ENCODE peak calls at places on chromosomes 7 and 10, in ten cellular contexts. E is LHCN-M2, S is NCI-H446, M is substantia nigra, U is foreskin fibroblast, F is LNCaP clone FGC, R is Karpas-422, D is DMS53, P is kidney epithelial cell, Z is 8988T. V is an unnamed sample.

GRCh38 chr10:11611248-11612003 is at the start of gene USP6NL:
- DNase-seq in Z (peak), R (peak), S (peak), E (peak), F (peak), P (peak), D (peak), U (peak), M (peak), V (peak)

GRCh38 chr7:52708846-52709245 is 326.6 kb upstream of the POM121L12 start:
- DNase-seq in R (no peak), M (no peak), P (no peak), S (no peak), F (no peak), Z (no peak), D (peak), E (no peak), U (no peak), V (no peak)

GRCh38 chr10:130808686-130809085 is 502.8 kb downstream of the TCERG1L start:
- DNase-seq in M (no peak), S (no peak), P (no peak), U (no peak), D (no peak), Z (no peak), R (no peak), F (no peak), E (no peak), V (no peak)

GRCh38 chr10:46106410-46107255 is 60.6 kb upstream of the MSMB start:
- DNase-seq in R (peak), E (peak), F (peak), D (peak), M (peak), U (peak), P (no peak), Z (peak), S (peak), V (peak)

GRCh38 chr7:134811798-134812197 is 32.4 kb downstream of the CALD1 start:
- DNase-seq in M (no peak), R (no peak), S (no peak), F (no peak), Z (no peak), P (no peak), E (peak), U (peak), D (no peak), V (no peak)

GRCh38 chr10:6194291-6194690 is 8.4 kb upstream of the PFKFB3 start:
- DNase-seq in R (no peak), D (no peak), F (no peak), Z (no peak), M (no peak), U (no peak), S (no peak), P (no peak), E (no peak), V (no peak)

GRCh38 chr10:124073642-124074377 is 19.6 kb downstream of the CHST15 start:
- DNase-seq in F (no peak), R (no peak), Z (no peak), D (no peak), S (no peak), U (no peak), P (no peak), E (no peak), M (no peak), V (no peak)

GRCh38 chr10:9547921-9548904 is 1469.5 kb upstream of the CELF2 start:
- DNase-seq in Z (no peak), M (no peak), E (no peak), R (no peak), P (no peak), D (no peak), F (no peak), U (no peak), S (peak), V (no peak)

GRCh38 chr10:127600479-127600878 is 51.4 kb downstream of the NPS start:
- DNase-seq in Z (no peak), S (no peak), F (no peak), E (no peak), R (no peak), P (no peak), M (no peak), U (no peak), D (no peak), V (peak)

GRCh38 chr10:46541735-46542566 is 14.5 kb downstream of the GPRIN2 start:
- DNase-seq in Z (no peak), E (no peak), P (no peak), U (no peak), D (no peak), M (no peak), S (no peak), F (no peak), R (no peak), V (no peak)

GRCh38 chr7:52825611-52826010 is 209.8 kb upstream of the POM121L12 start:
- DNase-seq in S (no peak), Z (no peak), D (peak), R (no peak), F (no peak), M (no peak), P (no peak), U (no peak), E (no peak), V (no peak)

GRCh38 chr7:43302211-43302711 is 189.8 kb downstream of the HECW1 start:
- DNase-seq in M (no peak), D (peak), R (no peak), P (peak), S (no peak), E (peak), U (peak), Z (no peak), F (no peak), V (no peak)

GRCh38 chr10:33237736-33238624 is 96.5 kb downstream of the NRP1 start:
- DNase-seq in D (peak), U (peak), P (peak), F (no peak), S (no peak), M (no peak), R (no peak), Z (peak), E (peak), V (no peak)

GRCh38 chr10:119412244-119412750 is 130.2 kb downstream of the RGS10 start:
- DNase-seq in S (no peak), R (no peak), U (peak), F (no peak), P (no peak), D (no peak), Z (no peak), M (peak), E (no peak), V (no peak)

GRCh38 chr10:93206652-93207051 is 133.0 kb downstream of the CYP26A1 start:
- DNase-seq in E (no peak), Z (no peak), R (no peak), U (no peak), P (no peak), F (no peak), S (no peak), M (no peak), D (peak), V (no peak)

GRCh38 chr10:4663162-4663992 is 162.6 kb upstream of the AKR1E2 start:
- DNase-seq in E (peak), R (peak), M (no peak), Z (peak), P (peak), U (peak), D (peak), F (peak), S (peak), V (no peak)

GRCh38 chr7:79361214-79361613 is 92.3 kb downstream of the MAGI2 start:
- DNase-seq in D (peak), P (no peak), Z (no peak), U (no peak), F (no peak), R (no peak), S (no peak), M (no peak), E (no peak), V (no peak)

GRCh38 chr10:76126607-76127190 is 695.3 kb downstream of the LRMDA start:
- DNase-seq in F (no peak), S (no peak), M (no peak), P (no peak), E (peak), D (no peak), Z (no peak), R (peak), U (peak), V (no peak)

GRCh38 chr10:120019568-120019967 is 127.0 kb downstream of the SEC23IP start:
- DNase-seq in M (no peak), U (no peak), D (no peak), F (no peak), Z (no peak), P (no peak), R (no peak), E (no peak), S (no peak), V (no peak)

GRCh38 chr10:62907470-62908212 is 91.5 kb upstream of the EGR2 start:
- DNase-seq in U (no peak), E (no peak), R (peak), F (no peak), M (no peak), Z (no peak), S (no peak), P (no peak), D (peak), V (no peak)

GRCh38 chr7:44162785-44163395 is 21.8 kb upstream of the MYL7 start:
- DNase-seq in Z (no peak), E (peak), S (no peak), F (no peak), U (peak), R (no peak), P (no peak), D (no peak), M (no peak), V (no peak)

GRCh38 chr7:142716596-142716995 is 32.7 kb upstream of the PRSS1 start:
- DNase-seq in P (no peak), S (no peak), D (no peak), M (no peak), R (no peak), F (no peak), U (no peak), Z (no peak), E (no peak), V (no peak)

GRCh38 chr7:99234185-99234584 is 26.3 kb upstream of the KPNA7 start:
- DNase-seq in E (no peak), F (no peak), U (no peak), R (no peak), M (no peak), P (no peak), S (no peak), Z (no peak), D (no peak), V (no peak)

GRCh38 chr7:141484907-141485306 is 66.3 kb upstream of the AGK start:
- DNase-seq in F (no peak), R (no peak), Z (no peak), S (no peak), P (no peak), D (no peak), E (no peak), M (no peak), U (no peak), V (no peak)

GRCh38 chr7:68311958-68312357 is 1286.3 kb upstream of the AUTS2 start:
- DNase-seq in R (no peak), D (no peak), E (no peak), M (no peak), P (no peak), F (no peak), S (no peak), U (no peak), Z (no peak), V (no peak)

GRCh38 chr10:3124412-3125175 is 48.0 kb downstream of the PITRM1 start:
- DNase-seq in Z (no peak), U (no peak), F (no peak), R (no peak), M (no peak), S (no peak), P (no peak), D (no peak), E (no peak), V (no peak)

GRCh38 chr7:46545790-46546189 is 624.7 kb upstream of the IGFBP3 start:
- DNase-seq in E (peak), M (no peak), Z (no peak), F (no peak), R (no peak), P (peak), U (peak), S (no peak), D (peak), V (no peak)

GRCh38 chr10:76282122-76283030 is 851.0 kb downstream of the LRMDA start:
- DNase-seq in E (no peak), P (no peak), M (no peak), S (no peak), F (peak), Z (no peak), R (no peak), U (no peak), D (no peak), V (no peak)

GRCh38 chr7:76505168-76506080 is 4.9 kb upstream of the UPK3B start:
- DNase-seq in E (no peak), M (no peak), R (peak), F (no peak), P (no peak), Z (no peak), U (no peak), S (no peak), D (no peak), V (peak)

GRCh38 chr7:44284881-44285541 is 40.4 kb downstream of the CAMK2B start:
- DNase-seq in E (no peak), D (no peak), S (no peak), Z (peak), U (no peak), P (no peak), R (no peak), M (no peak), F (no peak), V (peak)

GRCh38 chr7:128405345-128406146 is 4.2 kb downstream of the IMPDH1 start:
- DNase-seq in F (no peak), D (peak), S (peak), E (no peak), R (peak), U (peak), Z (peak), P (no peak), M (no peak), V (peak)

GRCh38 chr10:117461766-117462423 is 80.7 kb upstream of the EMX2 start:
- DNase-seq in M (no peak), R (no peak), F (peak), U (peak), P (peak), E (peak), Z (peak), D (no peak), S (no peak), V (no peak)

GRCh38 chr10:29804025-29804852 is 169.5 kb upstream of the SVIL start:
- DNase-seq in P (peak), E (peak), U (peak), R (no peak), S (peak), Z (peak), M (no peak), F (no peak), D (peak), V (no peak)

GRCh38 chr10:36634916-36635315 is 490.5 kb upstream of the ANKRD30A start:
- DNase-seq in Z (no peak), F (no peak), U (peak), D (no peak), R (no peak), P (no peak), E (peak), S (no peak), M (no peak), V (no peak)

GRCh38 chr7:155858521-155859061 is 46.3 kb upstream of the SHH start:
- DNase-seq in F (no peak), Z (no peak), M (no peak), P (peak), U (peak), D (no peak), S (no peak), E (peak), R (no peak), V (no peak)

GRCh38 chr10:101833466-101833865 is 10.1 kb downstream of the KCNIP2 start:
- DNase-seq in P (no peak), R (no peak), D (no peak), Z (no peak), M (no peak), F (no peak), U (no peak), E (no peak), S (no peak), V (no peak)

GRCh38 chr10:94212876-94213595 is 149.7 kb downstream of the NOC3L start:
- DNase-seq in R (no peak), M (no peak), U (peak), F (no peak), D (no peak), E (peak), P (no peak), Z (no peak), S (no peak), V (no peak)

GRCh38 chr7:2570021-2570420 is 11.2 kb downstream of the IQCE start:
- DNase-seq in S (no peak), U (no peak), R (no peak), P (no peak), D (no peak), Z (no peak), M (no peak), F (no peak), E (no peak), V (no peak)

GRCh38 chr7:32033006-32033405 is 37.2 kb downstream of the PDE1C start:
- DNase-seq in D (peak), R (no peak), S (peak), M (no peak), E (no peak), U (no peak), P (no peak), Z (no peak), F (no peak), V (no peak)